ENCODE peak calls at places on chromosomes 12 and 14, in six cellular contexts. K is cardiac fibroblast, U is suprapubic skin, X is SK-N-SH, R is endodermal cell, E is cardiac muscle cell. D is an unnamed sample.

GRCh38 chr14:73323889-73324535 is 86.7 kb downstream of the PAPLN start:
- DNase-seq in X (no peak), U (no peak), E (peak; percentile 55), R (peak; percentile 47), K (no peak), D (no peak)

GRCh38 chr12:96457191-96457930 is 32.0 kb upstream of the CFAP54 start:
- DNase-seq in U (no peak), X (no peak), K (no peak), R (peak; percentile 84), E (no peak), D (no peak)

GRCh38 chr12:3107071-3107583 is 29.9 kb downstream of the TSPAN9 start:
- DNase-seq in E (no peak), R (peak; percentile 83), K (peak; percentile 47), X (peak; percentile 65), U (no peak), D (no peak)

GRCh38 chr14:97713023-97713422 is 915.8 kb downstream of the VRK1 start:
- DNase-seq in X (no peak), E (no peak), K (no peak), U (no peak), R (no peak), D (no peak)

GRCh38 chr14:77409131-77409533 is 14.2 kb downstream of the NOXRED1 start:
- DNase-seq in E (peak; percentile 12), X (no peak), U (no peak), K (peak; percentile 43), R (peak; percentile 71), D (peak; percentile 16)

GRCh38 chr14:99687284-99688209 is 3.4 kb downstream of the CYP46A1 start:
- DNase-seq in K (no peak), X (no peak), E (peak; percentile 18), U (peak; percentile 71), R (peak; percentile 90), D (no peak)

GRCh38 chr12:122159879-122160278 is 14.1 kb downstream of the IL31 start:
- DNase-seq in X (peak; percentile 27), E (no peak), U (no peak), R (no peak), K (no peak), D (no peak)

GRCh38 chr12:22709292-22709691 is 84.3 kb downstream of the ETNK1 start:
- DNase-seq in U (no peak), R (no peak), X (peak; percentile 52), E (peak; percentile 52), K (peak; percentile 15), D (peak; percentile 12)

GRCh38 chr12:38921025-38921677 is 15.8 kb upstream of the CPNE8 start:
- DNase-seq in X (peak; percentile 25), E (peak; percentile 69), U (no peak), K (peak; percentile 62), R (peak; percentile 89), D (no peak)

GRCh38 chr12:21552983-21553673 is 27.0 kb downstream of the SPX start:
- DNase-seq in E (no peak), R (no peak), K (no peak), X (no peak), U (no peak), D (no peak)

GRCh38 chr12:124169577-124169976 is 125.3 kb upstream of the RFLNA start:
- DNase-seq in E (no peak), X (no peak), U (no peak), R (no peak), K (no peak), D (no peak)

GRCh38 chr12:29350080-29350479 is 30.9 kb downstream of the ERGIC2 start:
- DNase-seq in X (peak; percentile 1), R (no peak), E (peak; percentile 13), U (no peak), K (peak; percentile 70), D (no peak)

GRCh38 chr12:90407841-90408240 is 547.1 kb downstream of the CCER1 start:
- DNase-seq in X (no peak), E (peak; percentile 8), K (peak; percentile 14), U (no peak), R (no peak), D (no peak)

GRCh38 chr14:101552786-101553231 is 8.5 kb upstream of the DIO3 start:
- DNase-seq in R (no peak), X (no peak), K (no peak), E (no peak), U (no peak), D (no peak)

GRCh38 chr12:42140901-42141300 is 3.8 kb downstream of the GXYLT1 start:
- DNase-seq in E (peak; percentile 37), X (no peak), R (peak; percentile 48), K (peak; percentile 44), U (no peak), D (no peak)

GRCh38 chr14:32382704-32383103 is 53.6 kb downstream of the AKAP6 start:
- DNase-seq in K (peak; percentile 33), U (no peak), E (peak; percentile 45), R (peak; percentile 56), X (peak; percentile 34), D (no peak)

GRCh38 chr14:100648474-100649172 is 61.4 kb upstream of the BEGAIN start:
- DNase-seq in E (no peak), U (no peak), R (no peak), X (no peak), K (no peak), D (no peak)

GRCh38 chr12:111842556-111843396 is 748 bp downstream of the MAPKAPK5 start:
- DNase-seq in U (no peak), R (peak; percentile 67), K (peak; percentile 22), E (peak; percentile 43), X (no peak), D (no peak)

GRCh38 chr14:68888025-68888850 is 90.9 kb downstream of the ACTN1 start:
- DNase-seq in E (no peak), K (no peak), X (no peak), R (no peak), U (no peak), D (no peak)

GRCh38 chr12:57491393-57492280 is 3.8 kb downstream of the MARS1 start:
- DNase-seq in U (no peak), R (no peak), E (no peak), K (no peak), X (no peak), D (no peak)
- TF ChIP-seq CTCF in U (no peak), R (peak; percentile 54), E (peak; percentile 14), K (peak; percentile 15), X (peak; percentile 31), D (peak; percentile 34)

DNA sequence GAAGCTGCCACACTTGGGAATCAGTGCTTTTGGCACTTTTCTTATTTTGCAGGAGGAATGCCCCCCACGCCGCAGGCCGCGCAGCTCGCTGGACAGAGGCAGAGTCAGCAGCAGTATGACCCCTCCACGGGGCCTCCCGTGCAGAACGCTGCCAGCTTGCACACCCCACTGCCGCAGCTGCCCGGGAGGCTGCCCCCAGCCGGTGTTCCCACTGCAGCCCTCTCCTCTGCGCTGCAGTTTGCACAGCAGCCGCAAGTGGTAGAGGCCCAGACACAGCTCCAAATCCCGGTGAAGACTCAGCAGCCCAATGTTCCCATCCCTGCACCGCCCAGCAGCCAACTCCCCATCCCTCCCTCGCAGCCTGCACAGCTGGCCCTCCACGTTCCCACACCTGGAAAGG is 32.3 kb downstream of the EP400 start:
- DNase-seq in E (no peak), K (no peak), U (peak; percentile 40), R (peak; percentile 33), X (no peak), D (no peak)
- H3K4me3 ChIP-seq in E (no peak overlapping the region), K (no peak overlapping the region), U (no peak overlapping the region), R (no peak overlapping the region), X (no peak overlapping the region), D (no peak overlapping the region)

GRCh38 chr14:51394391-51394790 is 154.3 kb downstream of the TMX1 start:
- DNase-seq in K (peak; percentile 19), X (no peak), E (no peak), U (no peak), R (no peak), D (no peak)
- TF ChIP-seq CTCF in K (no peak), X (no peak), E (no peak), U (no peak), R (no peak), D (no peak)

GRCh38 chr14:55467307-55467706 is 26.9 kb upstream of the TBPL2 start:
- DNase-seq in E (no peak), U (no peak), R (no peak), K (no peak), X (no peak), D (no peak)
- H3K4me3 ChIP-seq in E (no peak overlapping the region), U (no peak overlapping the region), R (no peak overlapping the region), K (no peak overlapping the region), X (no peak overlapping the region), D (no peak overlapping the region)

GRCh38 chr12:88325076-88325827 is 183.1 kb downstream of the TMTC3 start:
- DNase-seq in K (peak; percentile 84), U (no peak), E (no peak), R (no peak), X (no peak), D (no peak)
- TF ChIP-seq CTCF in K (peak; percentile 32), U (no peak), E (peak; percentile 20), R (no peak), X (peak; percentile 21), D (no peak)

GRCh38 chr12:120367252-120367923 is 1.6 kb downstream of the MSI1 start:
- DNase-seq in U (no peak), E (peak; percentile 62), K (no peak), X (peak; percentile 70), R (peak; percentile 87), D (no peak)
- H3K4me3 ChIP-seq in U (peak overlapping the region; percentile 60), E (peak overlapping the region; percentile 100), K (no peak overlapping the region), X (peak overlapping the region; percentile 26), R (peak overlapping the region; percentile 88), D (no peak overlapping the region)